ENCODE peak calls at places on chromosomes 12 and 14, in seven cellular contexts. Z is CD4-positive, CD25-positive, alpha-beta regulatory T cell; W is GM23248; A is activated naive CD4-positive, alpha-beta T cell treated with anti-CD3 and anti-CD28 coated beads for 36 hours; N is T47D; R is EH; K is NCI-H2171. S is an unnamed sample.

GRCh38 chr12:105561981-105562726 is 231.7 kb downstream of the C12orf75 start:
- DNase-seq in R (peak; percentile 76), W (peak; percentile 88), Z (no peak), A (no peak), N (no peak), K (peak; percentile 52), S (no peak)

GRCh38 chr14:69880051-69880487 is 853 bp downstream of the SMOC1 start:
- DNase-seq in W (peak; percentile 27), N (no peak), K (no peak), Z (no peak), R (no peak), A (no peak), S (no peak)

GRCh38 chr12:110869035-110869434 is 22.2 kb downstream of the CCDC63 start:
- DNase-seq in R (no peak), Z (no peak), W (no peak), K (no peak), N (no peak), A (no peak), S (no peak)

GRCh38 chr12:63862187-63863107 is 17.9 kb downstream of the SRGAP1 start:
- DNase-seq in R (peak; percentile 86), Z (no peak), N (peak; percentile 96), A (no peak), W (peak; percentile 67), K (no peak), S (no peak)

GRCh38 chr14:63203618-63204406 is 431 bp upstream of the RHOJ start:
- DNase-seq in Z (no peak), R (peak; percentile 98), N (peak; percentile 41), W (peak; percentile 91), A (peak; percentile 14), K (peak; percentile 77), S (no peak)

GRCh38 chr12:52195065-52195730 is 3.4 kb upstream of the KRT80 start:
- DNase-seq in R (peak; percentile 30), K (no peak), A (no peak), W (no peak), N (no peak), Z (no peak), S (no peak)

GRCh38 chr12:54404061-54405004 is 14.7 kb downstream of the ITGA5 start:
- DNase-seq in R (peak; percentile 56), A (peak; percentile 83), N (peak; percentile 75), W (peak; percentile 61), K (no peak), Z (peak; percentile 59), S (peak; percentile 56)

GRCh38 chr12:88300931-88301330 is 158.8 kb downstream of the TMTC3 start:
- DNase-seq in Z (no peak), K (no peak), R (peak; percentile 11), N (peak; percentile 28), A (no peak), W (peak; percentile 5), S (no peak)

GRCh38 chr14:105852378-105853088 is 326.1 kb downstream of the TMEM121 start:
- DNase-seq in R (no peak), Z (no peak), N (no peak), A (no peak), W (no peak), K (peak; percentile 57), S (no peak)

GRCh38 chr12:78210894-78211302 is 380.2 kb downstream of the NAV3 start:
- DNase-seq in K (no peak), A (no peak), Z (no peak), W (peak; percentile 66), N (peak; percentile 10), R (peak; percentile 90), S (no peak)

GRCh38 chr14:58280954-58281787 is 17.2 kb upstream of the ARID4A start:
- DNase-seq in N (no peak), Z (peak; percentile 44), K (no peak), W (peak; percentile 85), R (peak; percentile 98), A (peak; percentile 66), S (no peak)

GRCh38 chr12:60832300-60832699 is 1236.5 kb downstream of the SLC16A7 start:
- DNase-seq in R (no peak), A (no peak), Z (no peak), N (no peak), K (no peak), W (no peak), S (no peak)

GRCh38 chr12:22312336-22312735 is 22.2 kb downstream of the ST8SIA1 start:
- DNase-seq in R (no peak), Z (no peak), A (no peak), K (no peak), W (peak; percentile 83), N (no peak), S (no peak)

GRCh38 chr14:54763761-54764160 is 138.9 kb downstream of the GCH1 start:
- DNase-seq in K (no peak), W (no peak), R (no peak), A (no peak), N (no peak), Z (no peak), S (no peak)

GRCh38 chr14:69818760-69819191 is 21.7 kb upstream of the SLC10A1 start:
- DNase-seq in A (peak; percentile 67), R (peak; percentile 67), N (peak; percentile 83), Z (peak; percentile 63), K (peak; percentile 30), W (peak; percentile 61), S (peak; percentile 67)

GRCh38 chr12:3110579-3110978 is 33.4 kb downstream of the TSPAN9 start:
- DNase-seq in K (no peak), R (no peak), N (no peak), Z (no peak), A (no peak), W (no peak), S (no peak)

GRCh38 chr12:131369094-131369845 is 341.6 kb upstream of the SFSWAP start:
- DNase-seq in N (no peak), K (no peak), Z (no peak), A (no peak), W (no peak), R (no peak), S (no peak)

GRCh38 chr12:54357802-54358619 is 6.3 kb downstream of the GPR84 start:
- DNase-seq in K (no peak), Z (peak; percentile 21), R (peak; percentile 44), W (peak; percentile 64), N (peak; percentile 80), A (peak; percentile 48), S (no peak)

GRCh38 chr14:89501381-89501780 is 84.3 kb upstream of the FOXN3 start:
- DNase-seq in R (peak; percentile 27), Z (no peak), K (no peak), A (no peak), N (no peak), W (peak; percentile 25), S (no peak)

GRCh38 chr12:116594325-116595038 is 35.3 kb downstream of the MAP1LC3B2 start:
- DNase-seq in W (no peak), N (no peak), K (no peak), R (no peak), A (peak; percentile 76), Z (peak; percentile 30), S (no peak)

GRCh38 chr12:110244829-110245228 is 36.2 kb upstream of the ATP2A2 start:
- DNase-seq in N (no peak), W (no peak), A (no peak), R (no peak), K (no peak), Z (no peak), S (no peak)

GRCh38 chr12:94761559-94761958 is 111.2 kb upstream of the TMCC3 start:
- DNase-seq in K (no peak), A (peak; percentile 7), R (peak; percentile 81), N (no peak), Z (no peak), W (peak; percentile 95), S (no peak)

GRCh38 chr12:29200586-29200985 is 51.5 kb downstream of the FAR2 start:
- DNase-seq in R (no peak), N (no peak), A (no peak), K (no peak), Z (no peak), W (no peak), S (no peak)

GRCh38 chr14:84442481-84442880 is 1087.5 kb upstream of the FLRT2 start:
- DNase-seq in R (no peak), N (peak; percentile 65), A (no peak), Z (no peak), K (no peak), W (no peak), S (no peak)

GRCh38 chr12:113090740-113091139 is 34.2 kb downstream of the DTX1 start:
- DNase-seq in A (no peak), W (no peak), N (no peak), R (no peak), K (no peak), Z (no peak), S (no peak)

GRCh38 chr12:18753481-18754117 is 15.7 kb downstream of the CAPZA3 start:
- DNase-seq in N (no peak), A (no peak), K (no peak), Z (no peak), R (no peak), W (peak; percentile 1), S (no peak)

GRCh38 chr12:9112076-9112853 is 3.5 kb downstream of the A2M start:
- DNase-seq in A (no peak), Z (no peak), K (no peak), N (no peak), R (no peak), W (no peak), S (no peak)

S was measured in effector memory CD8-positive, alpha-beta T cell.